ENCODE peak calls at places on chromosomes 13 and 19, in eight cellular contexts. F, C, E, S, K, L, R and G are unnamed samples.

GRCh38 chr13:69319659-69320058 is 788.0 kb upstream of the ATXN8OS start:
- DNase-seq in F (no peak), C (no peak), E (no peak), S (no peak), K (no peak), L (no peak), R (no peak), G (no peak)

GRCh38 chr13:53490732-53491131 is 462.1 kb downstream of the OLFM4 start:
- DNase-seq in F (no peak), C (no peak), E (no peak), S (no peak), K (no peak), L (no peak), R (no peak), G (no peak)

GRCh38 chr13:21402586-21403307 is 56.4 kb downstream of the ZDHHC20 start:
- DNase-seq in F (no peak), C (no peak), E (no peak), S (no peak), K (no peak), L (no peak), R (no peak), G (no peak)

GRCh38 chr19:34171539-34171876 is 796 bp upstream of the LSM14A start:
- DNase-seq in F (no peak), C (no peak), E (no peak), S (no peak), K (no peak), L (no peak), R (peak; percentile 51), G (no peak)

GRCh38 chr19:34975056-34975455 is 11.0 kb upstream of the ZNF792 start:
- DNase-seq in F (no peak), C (no peak), E (no peak), S (no peak), K (no peak), L (no peak), R (no peak), G (peak; percentile 16)

GRCh38 chr19:44626067-44626624 is 12.8 kb downstream of the IGSF23 start:
- DNase-seq in F (no peak), C (no peak), E (no peak), S (no peak), K (no peak), L (no peak), R (no peak), G (no peak)

GRCh38 chr19:23699521-23699860 is 12.5 kb upstream of the ZNF675 start:
- DNase-seq in F (no peak), C (no peak), E (no peak), S (no peak), K (no peak), L (no peak), R (no peak), G (no peak)

GRCh38 chr13:73880365-73880764 is 253.8 kb downstream of the KLF12 start:
- DNase-seq in F (no peak), C (no peak), E (no peak), S (no peak), K (no peak), L (no peak), R (no peak), G (no peak)

GRCh38 chr13:24925318-24926231 is 161.6 kb downstream of the RNF17 start:
- DNase-seq in F (no peak), C (no peak), E (no peak), S (no peak), K (no peak), L (no peak), R (no peak), G (no peak)

GRCh38 chr13:41590643-41591042 is 133.3 kb downstream of the RGCC start:
- DNase-seq in F (no peak), C (no peak), E (no peak), S (no peak), K (no peak), L (no peak), R (no peak), G (no peak)

GRCh38 chr19:1106841-1107654 is 3.3 kb downstream of the GPX4 start:
- DNase-seq in F (no peak), C (no peak), E (no peak), S (no peak), K (no peak), L (no peak), R (no peak), G (peak; percentile 67)

GRCh38 chr19:54154603-54155345 is 4.7 kb downstream of the LENG1 start:
- DNase-seq in F (no peak), C (no peak), E (no peak), S (no peak), K (no peak), L (peak; percentile 75), R (no peak), G (peak; percentile 59)

GRCh38 chr13:112776971-112777370 is 87.1 kb downstream of the ATP11A start:
- DNase-seq in F (no peak), C (no peak), E (no peak), S (no peak), K (no peak), L (no peak), R (no peak), G (no peak)

GRCh38 chr19:51889934-51890333 is 2.2 kb upstream of the ZNF577 start:
- DNase-seq in F (no peak), C (no peak), E (no peak), S (no peak), K (no peak), L (no peak), R (no peak), G (no peak)
- H3K9me3 ChIP-seq in F (peaks cover 10% of the 10 kb centered on the region), C (no peaks in the 10 kb centered on the region), E (peaks cover 100% of the 10 kb centered on the region), S (peaks cover 79% of the 10 kb centered on the region), K (peaks cover 77% of the 10 kb centered on the region), L (peaks cover 65% of the 10 kb centered on the region), R (peaks cover 39% of the 10 kb centered on the region), G (peaks cover 18% of the 10 kb centered on the region)

GRCh38 chr13:83219832-83220231 is 662.4 kb downstream of the SLITRK1 start:
- DNase-seq in F (no peak), C (no peak), E (no peak), S (no peak), K (no peak), L (no peak), R (no peak), G (no peak)

GRCh38 chr13:83216521-83217245 is 665.6 kb downstream of the SLITRK1 start:
- DNase-seq in F (no peak), C (no peak), E (no peak), S (no peak), K (no peak), L (no peak), R (no peak), G (no peak)

GRCh38 chr13:83215627-83216026 is 666.6 kb downstream of the SLITRK1 start:
- DNase-seq in F (no peak), C (no peak), E (no peak), S (no peak), K (no peak), L (no peak), R (no peak), G (no peak)

GRCh38 chr13:83211301-83211700 is 671.0 kb downstream of the SLITRK1 start:
- DNase-seq in F (no peak), C (no peak), E (no peak), S (no peak), K (no peak), L (no peak), R (no peak), G (no peak)

DNA sequence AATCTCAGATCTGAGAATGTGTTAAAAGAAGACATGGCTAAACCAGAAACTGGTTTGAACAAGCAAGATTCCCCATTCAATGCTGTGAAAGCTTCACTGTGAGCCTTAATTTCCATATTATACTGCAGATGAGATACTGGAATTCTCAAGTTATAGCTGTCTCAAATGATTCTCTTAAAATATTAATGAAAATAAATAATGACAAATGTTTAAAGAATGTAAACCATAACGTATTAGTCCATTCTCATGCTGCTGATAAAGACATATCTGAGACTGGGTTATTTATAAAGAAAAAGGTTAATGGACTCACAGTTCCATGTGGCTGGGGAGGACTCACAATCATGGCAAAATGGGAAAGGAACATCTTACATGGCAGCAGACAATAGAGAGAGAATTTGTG is 667.8 kb downstream of the SLITRK1 start:
- DNase-seq in F (no peak), C (no peak), E (no peak), S (no peak), K (no peak), L (no peak), R (no peak), G (no peak)
- H3K27ac ChIP-seq in F (no peak overlapping the region), C (no peak overlapping the region), E (no peak overlapping the region), S (no peak overlapping the region), K (no peak overlapping the region), L (no peak overlapping the region), R (no peak overlapping the region), G (no peak overlapping the region)

GRCh38 chr19:9345005-9345404 is 17.8 kb upstream of the ZNF177 start:
- DNase-seq in F (no peak), C (no peak), E (no peak), S (no peak), K (no peak), L (no peak), R (no peak), G (no peak)
- H3K9me3 ChIP-seq in F (peaks cover 5% of the 10 kb centered on the region), C (no peaks in the 10 kb centered on the region), E (peaks cover 94% of the 10 kb centered on the region), S (peaks cover 78% of the 10 kb centered on the region), K (peaks cover 98% of the 10 kb centered on the region), L (peaks cover 45% of the 10 kb centered on the region), R (peaks cover 17% of the 10 kb centered on the region), G (peaks cover 16% of the 10 kb centered on the region)

GRCh38 chr13:99321709-99322108 is 14.5 kb upstream of the GPR183 start:
- DNase-seq in F (no peak), C (no peak), E (no peak), S (no peak), K (no peak), L (no peak), R (no peak), G (no peak)
- H3K27ac ChIP-seq in F (no peak overlapping the region), C (no peak overlapping the region), E (peak overlapping the region; percentile 80), S (no peak overlapping the region), K (peak overlapping the region; percentile 66), L (peak overlapping the region; percentile 77), R (peak overlapping the region; percentile 85), G (no peak overlapping the region)

DNA sequence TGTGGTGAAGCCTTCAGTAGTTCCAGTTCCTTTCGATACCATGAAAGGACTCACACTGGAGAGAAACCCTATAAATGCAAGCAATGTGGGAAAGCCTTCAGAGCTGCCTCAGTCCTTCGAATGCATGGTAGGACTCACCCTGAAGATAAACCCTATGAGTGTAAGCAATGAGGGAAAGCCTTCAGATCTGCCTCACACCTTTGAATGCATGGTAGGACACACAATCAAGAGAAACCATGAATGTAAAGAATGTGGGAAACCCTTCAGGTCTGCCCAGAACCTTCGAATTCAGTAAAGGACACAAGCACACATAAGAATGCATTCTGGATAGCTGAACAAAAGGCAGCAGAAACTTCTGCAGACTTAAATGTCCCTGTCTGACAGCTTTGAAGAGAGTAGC is 18.3 kb downstream of the ZNF69 start:
- DNase-seq in F (no peak), C (no peak), E (no peak), S (no peak), K (no peak), L (no peak), R (no peak), G (no peak)
- H3K9me3 ChIP-seq in F (peaks cover 5% of the 10 kb centered on the region), C (no peaks in the 10 kb centered on the region), E (peaks cover 51% of the 10 kb centered on the region), S (peaks cover 70% of the 10 kb centered on the region), K (peaks cover 96% of the 10 kb centered on the region), L (peaks cover 18% of the 10 kb centered on the region), R (peaks cover 15% of the 10 kb centered on the region), G (peaks cover 12% of the 10 kb centered on the region)

GRCh38 chr13:49571299-49572240 is 13.8 kb downstream of the RCBTB1 start:
- DNase-seq in F (no peak), C (no peak), E (no peak), S (no peak), K (no peak), L (no peak), R (peak; percentile 23), G (no peak)

GRCh38 chr13:49567501-49567900 is 17.9 kb downstream of the RCBTB1 start:
- DNase-seq in F (no peak), C (no peak), E (no peak), S (no peak), K (no peak), L (no peak), R (no peak), G (no peak)

GRCh38 chr13:49569993-49570689 is 15.2 kb downstream of the RCBTB1 start:
- DNase-seq in F (no peak), C (no peak), E (no peak), S (no peak), K (no peak), L (no peak), R (no peak), G (no peak)
- H3K27ac ChIP-seq in F (peak overlapping the region; percentile 33), C (no peak overlapping the region), E (no peak overlapping the region), S (no peak overlapping the region), K (no peak overlapping the region), L (no peak overlapping the region), R (no peak overlapping the region), G (no peak overlapping the region)